ENCODE peak calls at places on chromosomes 12 and 14, in six cellular contexts. G is stomach, K is A673, M is neural progenitor cell, Q is Panc1, V is MM.1S. S is an unnamed sample.

GRCh38 chr12:27965966-27966365 is 6.6 kb downstream of the PTHLH start:
- DNase-seq in M (no peak), G (no peak), Q (no peak), K (no peak), V (no peak), S (no peak)

GRCh38 chr12:49762468-49762847 is 21.1 kb downstream of the TMBIM6 start:
- DNase-seq in Q (no peak), K (no peak), M (no peak), G (no peak), V (peak), S (no peak)

GRCh38 chr14:24273422-24273998 is 2.1 kb upstream of the RABGGTA start:
- DNase-seq in G (no peak), Q (no peak), M (no peak), V (no peak), K (peak), S (no peak)

GRCh38 chr12:1527789-1528188 is 66.6 kb downstream of the FBXL14 start:
- DNase-seq in Q (no peak), M (no peak), V (no peak), K (no peak), G (no peak), S (peak)

GRCh38 chr14:55297611-55298323 is 26.5 kb downstream of the FBXO34 start:
- DNase-seq in G (peak), Q (no peak), M (no peak), K (no peak), V (peak), S (no peak)

GRCh38 chr12:115866909-115867525 is 410.5 kb downstream of the MED13L start:
- DNase-seq in G (no peak), K (peak), M (peak), Q (no peak), V (no peak), S (no peak)

GRCh38 chr12:83461326-83461985 is 774.8 kb downstream of the TMTC2 start:
- DNase-seq in G (no peak), K (no peak), Q (no peak), V (no peak), M (no peak), S (peak)

GRCh38 chr12:7351177-7351576 is 47.3 kb downstream of the ACSM4 start:
- DNase-seq in K (no peak), M (no peak), V (peak), G (no peak), Q (no peak), S (no peak)

GRCh38 chr14:105536691-105537579 is 10.6 kb downstream of the TMEM121 start:
- DNase-seq in V (no peak), Q (no peak), G (no peak), M (no peak), K (no peak), S (no peak)

GRCh38 chr14:24013654-24014514 is 25.2 kb downstream of the DHRS4L2 start:
- DNase-seq in Q (peak), K (peak), G (peak), M (peak), V (peak), S (peak)

GRCh38 chr12:61610143-61610542 is 650.1 kb upstream of the USP15 start:
- DNase-seq in K (no peak), G (no peak), V (no peak), M (no peak), Q (no peak), S (no peak)

GRCh38 chr14:67461341-67461985 is 27.1 kb downstream of the TMEM229B start:
- DNase-seq in Q (no peak), M (no peak), G (no peak), K (no peak), V (no peak), S (peak)

GRCh38 chr12:118237053-118237665 is 101.2 kb downstream of the PEBP1 start:
- DNase-seq in K (no peak), Q (no peak), M (no peak), V (peak), G (no peak), S (no peak)

GRCh38 chr12:125797421-125798175 is 732.4 kb downstream of the AACS start:
- DNase-seq in G (no peak), M (no peak), V (no peak), Q (no peak), K (no peak), S (no peak)

GRCh38 chr12:78194448-78194847 is 363.8 kb downstream of the NAV3 start:
- DNase-seq in Q (no peak), V (no peak), G (no peak), M (no peak), K (no peak), S (peak)

GRCh38 chr14:92408186-92408585 is 85.2 kb downstream of the SLC24A4 start:
- DNase-seq in M (no peak), G (no peak), V (no peak), K (no peak), Q (no peak), S (peak)

GRCh38 chr12:120117961-120118709 is 1.6 kb upstream of the RAB35 start:
- DNase-seq in M (peak), G (no peak), K (peak), V (no peak), Q (no peak), S (peak)

GRCh38 chr12:123139926-123140674 is 10.8 kb downstream of the PITPNM2 start:
- DNase-seq in G (no peak), M (peak), K (no peak), V (no peak), Q (no peak), S (peak)

GRCh38 chr12:18864900-18865561 is 127.1 kb downstream of the CAPZA3 start:
- DNase-seq in V (no peak), K (no peak), G (no peak), Q (no peak), M (no peak), S (peak)

GRCh38 chr14:105087963-105088811 is 23.0 kb upstream of the GPR132 start:
- DNase-seq in K (no peak), M (peak), V (no peak), Q (no peak), G (peak), S (peak)

GRCh38 chr14:95185452-95186392 is 28.4 kb upstream of the DICER1 start:
- DNase-seq in M (no peak), Q (no peak), V (no peak), K (peak), G (peak), S (peak)

GRCh38 chr12:111964935-111965334 is 48.0 kb downstream of the TMEM116 start:
- DNase-seq in K (no peak), Q (no peak), G (no peak), V (no peak), M (no peak), S (no peak)

GRCh38 chr14:65745396-65746190 is 333.1 kb downstream of the FUT8 start:
- DNase-seq in K (peak), V (no peak), M (peak), Q (no peak), G (no peak), S (no peak)
- TF ChIP-seq CTCF in K (no peak), V (no peak), M (no peak), Q (no peak), G (no peak), S (no peak)

GRCh38 chr14:93953263-93953662 is 23.1 kb downstream of the ASB2 start:
- DNase-seq in M (peak), Q (no peak), V (no peak), G (no peak), K (no peak), S (no peak)
- H3K4me3 ChIP-seq in M (no peak), Q (no peak), V (no peak), G (no peak), K (no peak), S (no peak)

GRCh38 chr14:29217813-29218450 is 451.3 kb downstream of the FOXG1 start:
- DNase-seq in M (no peak), V (no peak), Q (no peak), G (no peak), K (no peak), S (no peak)

GRCh38 chr14:29220077-29220476 is 453.5 kb downstream of the FOXG1 start:
- DNase-seq in K (no peak), M (no peak), V (no peak), G (no peak), Q (no peak), S (no peak)

GRCh38 chr14:29216774-29217232 is 450.2 kb downstream of the FOXG1 start:
- DNase-seq in K (peak), G (no peak), V (no peak), Q (no peak), M (no peak), S (no peak)

GRCh38 chr14:29227631-29228030 is 461.0 kb downstream of the FOXG1 start:
- DNase-seq in V (no peak), G (no peak), K (no peak), Q (no peak), M (no peak), S (peak)

GRCh38 chr14:29222671-29223268 is 456.2 kb downstream of the FOXG1 start:
- DNase-seq in K (peak), Q (peak), G (no peak), V (peak), M (no peak), S (peak)
- TF ChIP-seq CTCF in K (peak), Q (peak), G (no peak), V (peak), M (peak), S (peak)

GRCh38 chr12:51860986-51861385 is 12.5 kb upstream of the FIGNL2 start:
- DNase-seq in Q (no peak), K (no peak), M (no peak), V (no peak), G (no peak), S (no peak)

GRCh38 chr12:51864701-51865469 is 16.4 kb upstream of the FIGNL2 start:
- DNase-seq in M (peak), K (no peak), G (no peak), V (no peak), Q (no peak), S (no peak)

GRCh38 chr12:51863921-51864700 is 15.6 kb upstream of the FIGNL2 start:
- DNase-seq in Q (no peak), M (peak), V (no peak), G (no peak), K (peak), S (no peak)

GRCh38 chr12:51863363-51863920 is 14.9 kb upstream of the FIGNL2 start:
- DNase-seq in K (no peak), G (no peak), V (no peak), M (peak), Q (no peak), S (no peak)

GRCh38 chr12:51862947-51863346 is 14.4 kb upstream of the FIGNL2 start:
- DNase-seq in K (no peak), Q (no peak), V (no peak), G (no peak), M (peak), S (no peak)
- H3K4me3 ChIP-seq in K (no peak), Q (no peak), V (no peak), G (no peak), M (peak), S (no peak)

GRCh38 chr14:77761205-77761931 is 412 bp upstream of the SNW1 start:
- DNase-seq in V (no peak), K (peak), M (peak), Q (peak), G (no peak), S (peak)

GRCh38 chr14:77763978-77764377 is 3.0 kb upstream of the SNW1 start:
- DNase-seq in V (no peak), K (no peak), G (no peak), Q (no peak), M (peak), S (no peak)

GRCh38 chr14:77763316-77763715 is 2.4 kb upstream of the SNW1 start:
- DNase-seq in M (peak), K (no peak), Q (no peak), V (no peak), G (no peak), S (no peak)

DNA sequence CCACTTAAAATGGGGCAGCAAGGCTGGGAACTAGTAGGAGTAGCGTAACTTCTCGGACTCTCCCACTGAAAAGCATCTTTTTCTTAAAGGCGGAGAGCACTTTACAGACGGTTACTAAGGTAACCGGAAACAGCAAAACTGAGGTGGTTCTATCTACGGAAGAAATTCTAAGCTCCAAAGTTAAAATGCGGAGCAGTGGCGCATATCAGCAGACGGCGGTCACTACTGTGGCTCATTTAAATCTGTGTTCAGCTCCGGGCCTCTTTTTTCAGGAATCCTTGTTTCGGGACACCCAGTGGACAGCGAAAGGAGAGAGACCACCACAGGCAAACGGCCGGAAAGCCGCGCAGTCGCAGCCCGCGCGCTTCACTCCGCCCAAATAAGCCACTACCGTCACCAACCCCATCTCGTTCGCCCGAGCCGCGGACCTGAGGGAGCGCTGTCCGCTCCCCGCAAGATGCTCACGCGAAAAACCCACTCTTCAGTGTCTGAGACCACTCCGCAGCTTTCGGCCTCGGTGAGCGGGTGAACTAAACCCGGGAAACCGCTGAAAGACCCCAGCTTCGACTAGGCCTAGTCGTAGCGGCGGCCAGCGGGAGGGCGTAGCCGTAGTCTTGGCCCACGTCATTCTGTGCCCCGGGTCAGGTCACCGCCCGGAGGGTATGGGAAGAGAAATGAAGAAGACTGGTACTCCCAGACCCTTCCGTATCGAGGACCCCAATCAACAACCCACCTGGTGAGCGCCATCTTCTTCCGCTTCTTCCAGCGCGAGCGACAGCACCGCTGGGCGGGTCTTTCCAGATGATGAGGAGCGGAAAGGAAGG is at the start of gene SNW1:
- DNase-seq in K (peak), V (peak), Q (no peak), M (peak), G (peak), S (peak)
- TF ChIP-seq CTCF in K (no peak), V (no peak), Q (no peak), M (peak), G (no peak), S (no peak)

GRCh38 chr14:102777711-102778615 is 714 bp downstream of the TRAF3 start:
- DNase-seq in V (peak), Q (no peak), M (peak), G (no peak), K (no peak), S (peak)

GRCh38 chr14:102781063-102781462 is 3.8 kb downstream of the TRAF3 start:
- DNase-seq in V (no peak), G (no peak), K (no peak), Q (no peak), M (no peak), S (no peak)

GRCh38 chr14:102776761-102777710 is at the start of gene TRAF3:
- DNase-seq in V (peak), K (peak), M (peak), G (peak), Q (no peak), S (peak)

GRCh38 chr14:102778616-102779351 is 1.5 kb downstream of the TRAF3 start:
- DNase-seq in G (no peak), K (no peak), M (no peak), V (no peak), Q (no peak), S (no peak)

DNA sequence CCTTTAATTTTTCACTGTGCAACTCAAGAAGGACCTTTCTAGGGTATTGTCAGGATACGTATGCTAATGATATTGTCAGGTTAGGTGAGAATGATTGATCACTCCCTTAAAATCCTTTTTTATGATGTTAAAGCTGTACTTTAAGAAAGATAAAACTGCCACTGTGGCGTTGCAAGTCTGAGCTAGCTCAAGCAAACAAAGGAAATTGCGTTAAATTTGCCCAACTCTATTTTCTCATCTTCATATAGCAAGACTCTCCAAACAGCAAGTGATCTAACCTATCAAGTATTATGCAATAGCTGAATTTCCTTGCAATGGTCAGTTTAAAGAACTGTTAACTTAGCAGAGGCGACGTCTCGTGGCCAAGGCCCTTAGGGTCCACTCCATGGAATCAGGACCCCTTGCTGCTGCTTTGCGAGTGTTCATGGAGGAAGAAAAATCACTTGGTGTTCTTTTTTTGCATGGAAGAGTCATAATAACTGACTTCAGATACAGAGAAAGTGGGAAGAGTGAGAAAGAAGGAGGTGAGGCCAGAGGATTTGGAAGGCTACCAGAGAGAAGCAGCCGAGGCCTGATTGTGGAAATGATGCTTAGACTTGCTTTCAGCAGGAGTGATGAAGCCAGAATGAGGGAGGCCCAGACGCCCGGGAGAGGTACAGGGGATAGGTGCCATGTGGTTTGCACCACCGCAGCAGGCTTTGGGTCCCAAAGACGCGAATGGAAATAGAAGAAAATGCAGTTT is 2.5 kb downstream of the TRAF3 start:
- DNase-seq in V (no peak), K (no peak), M (no peak), Q (no peak), G (no peak), S (peak)
- H3K4me3 ChIP-seq in V (peak), K (peak), M (no peak), Q (peak), G (peak), S (peak)

GRCh38 chr12:53325539-53326061 is 4.2 kb upstream of the AAAS start:
- DNase-seq in G (peak), K (no peak), M (peak), Q (no peak), V (no peak), S (no peak)

GRCh38 chr12:53326460-53327185 is 5.2 kb upstream of the AAAS start:
- DNase-seq in Q (no peak), V (no peak), K (no peak), M (peak), G (no peak), S (no peak)

GRCh38 chr12:53324779-53325538 is 3.5 kb upstream of the AAAS start:
- DNase-seq in M (peak), K (peak), G (peak), V (peak), Q (peak), S (peak)

GRCh38 chr12:53327435-53328042 is 6.1 kb upstream of the AAAS start:
- DNase-seq in K (no peak), Q (no peak), M (no peak), V (no peak), G (no peak), S (peak)

GRCh38 chr12:53324113-53324778 is 2.8 kb upstream of the AAAS start:
- DNase-seq in K (peak), V (peak), M (peak), Q (no peak), G (peak), S (no peak)
- TF ChIP-seq CTCF in K (no peak), V (no peak), M (no peak), Q (no peak), G (no peak), S (no peak)

DNA sequence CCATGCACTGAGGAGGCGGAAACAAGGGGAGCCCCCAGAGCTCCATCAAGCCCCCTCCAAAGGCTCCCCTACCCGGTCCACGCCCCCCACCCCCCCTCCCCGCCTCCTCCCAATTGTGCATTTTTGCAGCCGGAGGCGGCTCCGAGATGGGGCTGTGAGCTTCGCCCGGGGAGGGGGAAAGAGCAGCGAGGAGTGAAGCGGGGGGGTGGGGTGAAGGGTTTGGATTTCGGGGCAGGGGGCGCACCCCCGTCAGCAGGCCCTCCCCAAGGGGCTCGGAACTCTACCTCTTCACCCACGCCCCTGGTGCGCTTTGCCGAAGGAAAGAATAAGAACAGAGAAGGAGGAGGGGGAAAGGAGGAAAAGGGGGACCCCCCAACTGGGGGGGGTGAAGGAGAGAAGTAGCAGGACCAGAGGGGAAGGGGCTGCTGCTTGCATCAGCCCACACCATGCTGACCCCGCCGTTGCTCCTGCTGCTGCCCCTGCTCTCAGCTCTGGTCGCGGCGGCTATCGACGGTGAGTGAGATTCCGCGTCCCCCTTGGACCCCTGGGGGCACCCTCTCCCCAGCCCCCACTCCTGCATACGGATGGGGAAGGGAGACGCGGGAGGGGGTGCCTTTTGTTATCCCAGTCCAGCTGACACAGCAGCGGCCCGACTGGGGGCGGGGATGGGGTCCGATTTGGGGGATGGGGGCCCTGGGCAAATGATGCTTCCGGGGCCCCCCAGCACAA is 400 bp downstream of the LRP1 start:
- DNase-seq in Q (no peak), M (peak), K (no peak), V (no peak), G (no peak), S (no peak)
- H3K4me3 ChIP-seq in Q (peak), M (peak), K (peak), V (peak), G (peak), S (peak)

DNA sequence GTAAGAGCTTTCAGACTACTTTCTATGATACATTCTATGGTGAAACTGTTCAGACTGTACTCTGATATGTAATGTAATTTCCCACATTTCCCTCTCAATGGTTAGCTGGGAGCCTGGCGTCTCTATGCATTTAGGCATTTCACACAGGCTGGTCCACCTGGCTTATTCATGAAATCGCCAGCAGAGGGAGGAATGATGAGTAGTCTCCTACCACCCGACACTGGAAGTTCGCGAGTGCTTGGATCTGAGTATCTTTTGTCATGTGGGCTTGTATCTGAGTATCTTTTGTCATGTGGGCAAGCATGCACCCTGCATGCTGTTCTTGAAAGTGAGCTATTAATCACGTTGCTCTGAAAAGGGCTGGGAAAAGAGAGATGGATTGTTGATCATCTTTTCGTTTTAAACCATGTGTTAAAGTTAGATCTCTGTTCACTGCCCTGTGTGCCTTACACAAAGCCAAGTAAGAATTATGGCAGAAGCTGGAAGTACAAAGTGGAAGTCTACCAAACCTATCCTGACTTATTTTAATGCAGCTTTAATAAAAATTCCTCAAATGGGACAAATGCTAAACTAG is 235.0 kb downstream of the ATP23 start:
- DNase-seq in Q (peak), V (no peak), G (peak), K (peak), M (peak), S (peak)
- TF ChIP-seq CTCF in Q (peak), V (peak), G (peak), K (peak), M (peak), S (peak)

GRCh38 chr14:50822501-50823042 is 8.4 kb downstream of the NIN start:
- DNase-seq in G (no peak), K (no peak), Q (no peak), V (no peak), M (no peak), S (no peak)
- H3K4me3 ChIP-seq in G (no peak), K (no peak), Q (no peak), V (no peak), M (no peak), S (no peak)